ENCODE peak calls at places on chromosomes 16 and 17, in ten cellular contexts. One of them, this sample, is unnamed.

GRCh38 chr17:38762231-38762630 is 9.7 kb downstream of the PSMB3 start:
- DNase-seq in sigmoid colon: no peak
- DNase-seq in lower leg skin: no peak
- DNase-seq in substantia nigra: no peak
- DNase-seq in stimulated activated CD8-positive, alpha-beta memory T cell treated with anti-CD3 and anti-CD28 coated beads, Interleukin-7, amount 100 ng/mL, for 24 hours: no peak
- DNase-seq in memory B cell: no peak
- DNase-seq in activated naive CD4-positive, alpha-beta T cell treated with Interleukin-2 at 50 U/mL for 16 hours: no peak
- DNase-seq in T-helper 17 cell: no peak
- DNase-seq in activated CD4-positive, alpha-beta T cell treated with anti-CD3 and anti-CD28 coated beads for 36 hours: no peak
- DNase-seq in IMR-90: no peak
- DNase-seq in this sample: no peak

GRCh38 chr17:64315032-64315490 is 52.0 kb upstream of the TEX2 start:
- DNase-seq in stimulated activated CD8-positive, alpha-beta memory T cell treated with anti-CD3 and anti-CD28 coated beads, Interleukin-7, amount 100 ng/mL, for 24 hours: no peak
- DNase-seq in T-helper 17 cell: no peak
- DNase-seq in IMR-90: no peak
- DNase-seq in activated naive CD4-positive, alpha-beta T cell treated with Interleukin-2 at 50 U/mL for 16 hours: no peak
- DNase-seq in sigmoid colon: peak; percentile 95
- DNase-seq in memory B cell: no peak
- DNase-seq in lower leg skin: peak; percentile 90
- DNase-seq in activated CD4-positive, alpha-beta T cell treated with anti-CD3 and anti-CD28 coated beads for 36 hours: no peak
- DNase-seq in substantia nigra: peak; percentile 32
- DNase-seq in this sample: no peak

GRCh38 chr17:49117581-49118230 is 14.9 kb upstream of the B4GALNT2 start:
- DNase-seq in activated naive CD4-positive, alpha-beta T cell treated with Interleukin-2 at 50 U/mL for 16 hours: no peak
- DNase-seq in activated CD4-positive, alpha-beta T cell treated with anti-CD3 and anti-CD28 coated beads for 36 hours: no peak
- DNase-seq in IMR-90: no peak
- DNase-seq in stimulated activated CD8-positive, alpha-beta memory T cell treated with anti-CD3 and anti-CD28 coated beads, Interleukin-7, amount 100 ng/mL, for 24 hours: no peak
- DNase-seq in sigmoid colon: no peak
- DNase-seq in T-helper 17 cell: no peak
- DNase-seq in memory B cell: no peak
- DNase-seq in substantia nigra: no peak
- DNase-seq in lower leg skin: no peak
- DNase-seq in this sample: no peak

GRCh38 chr17:68539536-68540469 is 27.6 kb downstream of the PRKAR1A start:
- DNase-seq in stimulated activated CD8-positive, alpha-beta memory T cell treated with anti-CD3 and anti-CD28 coated beads, Interleukin-7, amount 100 ng/mL, for 24 hours: no peak
- DNase-seq in substantia nigra: no peak
- DNase-seq in memory B cell: peak; percentile 26
- DNase-seq in sigmoid colon: no peak
- DNase-seq in T-helper 17 cell: no peak
- DNase-seq in activated CD4-positive, alpha-beta T cell treated with anti-CD3 and anti-CD28 coated beads for 36 hours: no peak
- DNase-seq in activated naive CD4-positive, alpha-beta T cell treated with Interleukin-2 at 50 U/mL for 16 hours: no peak
- DNase-seq in IMR-90: no peak
- DNase-seq in lower leg skin: no peak
- DNase-seq in this sample: no peak

GRCh38 chr17:57970706-57971105 is 15.5 kb upstream of the CUEDC1 start:
- DNase-seq in activated CD4-positive, alpha-beta T cell treated with anti-CD3 and anti-CD28 coated beads for 36 hours: no peak
- DNase-seq in T-helper 17 cell: no peak
- DNase-seq in activated naive CD4-positive, alpha-beta T cell treated with Interleukin-2 at 50 U/mL for 16 hours: no peak
- DNase-seq in IMR-90: peak; percentile 67
- DNase-seq in stimulated activated CD8-positive, alpha-beta memory T cell treated with anti-CD3 and anti-CD28 coated beads, Interleukin-7, amount 100 ng/mL, for 24 hours: no peak
- DNase-seq in sigmoid colon: no peak
- DNase-seq in substantia nigra: no peak
- DNase-seq in lower leg skin: peak; percentile 1
- DNase-seq in memory B cell: no peak
- DNase-seq in this sample: no peak

GRCh38 chr16:67844441-67844840 is 2.3 kb upstream of the NUTF2 start:
- DNase-seq in stimulated activated CD8-positive, alpha-beta memory T cell treated with anti-CD3 and anti-CD28 coated beads, Interleukin-7, amount 100 ng/mL, for 24 hours: no peak
- DNase-seq in activated CD4-positive, alpha-beta T cell treated with anti-CD3 and anti-CD28 coated beads for 36 hours: no peak
- DNase-seq in memory B cell: no peak
- DNase-seq in IMR-90: peak; percentile 51
- DNase-seq in substantia nigra: no peak
- DNase-seq in lower leg skin: no peak
- DNase-seq in sigmoid colon: no peak
- DNase-seq in T-helper 17 cell: no peak
- DNase-seq in activated naive CD4-positive, alpha-beta T cell treated with Interleukin-2 at 50 U/mL for 16 hours: no peak
- DNase-seq in this sample: no peak

GRCh38 chr16:31706318-31706717 is 167.3 kb upstream of the ZNF267 start:
- DNase-seq in lower leg skin: no peak
- DNase-seq in IMR-90: no peak
- DNase-seq in T-helper 17 cell: no peak
- DNase-seq in activated naive CD4-positive, alpha-beta T cell treated with Interleukin-2 at 50 U/mL for 16 hours: no peak
- DNase-seq in stimulated activated CD8-positive, alpha-beta memory T cell treated with anti-CD3 and anti-CD28 coated beads, Interleukin-7, amount 100 ng/mL, for 24 hours: no peak
- DNase-seq in memory B cell: no peak
- DNase-seq in activated CD4-positive, alpha-beta T cell treated with anti-CD3 and anti-CD28 coated beads for 36 hours: no peak
- DNase-seq in substantia nigra: no peak
- DNase-seq in sigmoid colon: no peak
- DNase-seq in this sample: no peak

GRCh38 chr17:42118545-42118944 is 2.6 kb downstream of the KAT2A start:
- DNase-seq in memory B cell: no peak
- DNase-seq in substantia nigra: no peak
- DNase-seq in activated naive CD4-positive, alpha-beta T cell treated with Interleukin-2 at 50 U/mL for 16 hours: peak; percentile 44
- DNase-seq in sigmoid colon: no peak
- DNase-seq in IMR-90: peak; percentile 25
- DNase-seq in lower leg skin: no peak
- DNase-seq in T-helper 17 cell: no peak
- DNase-seq in activated CD4-positive, alpha-beta T cell treated with anti-CD3 and anti-CD28 coated beads for 36 hours: peak; percentile 74
- DNase-seq in stimulated activated CD8-positive, alpha-beta memory T cell treated with anti-CD3 and anti-CD28 coated beads, Interleukin-7, amount 100 ng/mL, for 24 hours: no peak
- DNase-seq in this sample: no peak

GRCh38 chr16:84268661-84269060 is 26.0 kb upstream of the WFDC1 start:
- DNase-seq in substantia nigra: no peak
- DNase-seq in activated naive CD4-positive, alpha-beta T cell treated with Interleukin-2 at 50 U/mL for 16 hours: no peak
- DNase-seq in stimulated activated CD8-positive, alpha-beta memory T cell treated with anti-CD3 and anti-CD28 coated beads, Interleukin-7, amount 100 ng/mL, for 24 hours: no peak
- DNase-seq in IMR-90: no peak
- DNase-seq in memory B cell: no peak
- DNase-seq in sigmoid colon: no peak
- DNase-seq in T-helper 17 cell: no peak
- DNase-seq in activated CD4-positive, alpha-beta T cell treated with anti-CD3 and anti-CD28 coated beads for 36 hours: no peak
- DNase-seq in lower leg skin: no peak
- DNase-seq in this sample: no peak

GRCh38 chr17:27282054-27282501 is 11.8 kb upstream of the WSB1 start:
- DNase-seq in T-helper 17 cell: no peak
- DNase-seq in stimulated activated CD8-positive, alpha-beta memory T cell treated with anti-CD3 and anti-CD28 coated beads, Interleukin-7, amount 100 ng/mL, for 24 hours: no peak
- DNase-seq in activated naive CD4-positive, alpha-beta T cell treated with Interleukin-2 at 50 U/mL for 16 hours: no peak
- DNase-seq in IMR-90: peak; percentile 50
- DNase-seq in sigmoid colon: no peak
- DNase-seq in substantia nigra: no peak
- DNase-seq in memory B cell: no peak
- DNase-seq in lower leg skin: no peak
- DNase-seq in activated CD4-positive, alpha-beta T cell treated with anti-CD3 and anti-CD28 coated beads for 36 hours: no peak
- DNase-seq in this sample: peak; percentile 9

GRCh38 chr17:66227212-66228045 is 1.8 kb downstream of the APOH start:
- DNase-seq in memory B cell: no peak
- DNase-seq in activated naive CD4-positive, alpha-beta T cell treated with Interleukin-2 at 50 U/mL for 16 hours: no peak
- DNase-seq in activated CD4-positive, alpha-beta T cell treated with anti-CD3 and anti-CD28 coated beads for 36 hours: no peak
- DNase-seq in sigmoid colon: no peak
- DNase-seq in IMR-90: no peak
- DNase-seq in substantia nigra: no peak
- DNase-seq in T-helper 17 cell: no peak
- DNase-seq in lower leg skin: no peak
- DNase-seq in stimulated activated CD8-positive, alpha-beta memory T cell treated with anti-CD3 and anti-CD28 coated beads, Interleukin-7, amount 100 ng/mL, for 24 hours: no peak
- DNase-seq in this sample: no peak

GRCh38 chr17:73976676-73977521 is 226.6 kb upstream of the RPL38 start:
- DNase-seq in IMR-90: no peak
- DNase-seq in substantia nigra: no peak
- DNase-seq in stimulated activated CD8-positive, alpha-beta memory T cell treated with anti-CD3 and anti-CD28 coated beads, Interleukin-7, amount 100 ng/mL, for 24 hours: no peak
- DNase-seq in activated naive CD4-positive, alpha-beta T cell treated with Interleukin-2 at 50 U/mL for 16 hours: no peak
- DNase-seq in memory B cell: no peak
- DNase-seq in activated CD4-positive, alpha-beta T cell treated with anti-CD3 and anti-CD28 coated beads for 36 hours: no peak
- DNase-seq in sigmoid colon: no peak
- DNase-seq in lower leg skin: no peak
- DNase-seq in T-helper 17 cell: no peak
- DNase-seq in this sample: no peak

GRCh38 chr17:58047751-58048150 is 35.5 kb upstream of the DYNLL2 start:
- DNase-seq in T-helper 17 cell: no peak
- DNase-seq in activated naive CD4-positive, alpha-beta T cell treated with Interleukin-2 at 50 U/mL for 16 hours: no peak
- DNase-seq in lower leg skin: no peak
- DNase-seq in substantia nigra: no peak
- DNase-seq in memory B cell: no peak
- DNase-seq in sigmoid colon: no peak
- DNase-seq in activated CD4-positive, alpha-beta T cell treated with anti-CD3 and anti-CD28 coated beads for 36 hours: no peak
- DNase-seq in IMR-90: no peak
- DNase-seq in stimulated activated CD8-positive, alpha-beta memory T cell treated with anti-CD3 and anti-CD28 coated beads, Interleukin-7, amount 100 ng/mL, for 24 hours: no peak
- DNase-seq in this sample: no peak

GRCh38 chr17:30586818-30587595 is 109.8 kb downstream of the GOSR1 start:
- DNase-seq in stimulated activated CD8-positive, alpha-beta memory T cell treated with anti-CD3 and anti-CD28 coated beads, Interleukin-7, amount 100 ng/mL, for 24 hours: no peak
- DNase-seq in activated naive CD4-positive, alpha-beta T cell treated with Interleukin-2 at 50 U/mL for 16 hours: no peak
- DNase-seq in sigmoid colon: no peak
- DNase-seq in substantia nigra: no peak
- DNase-seq in activated CD4-positive, alpha-beta T cell treated with anti-CD3 and anti-CD28 coated beads for 36 hours: peak; percentile 31
- DNase-seq in T-helper 17 cell: no peak
- DNase-seq in lower leg skin: no peak
- DNase-seq in IMR-90: peak; percentile 86
- DNase-seq in memory B cell: no peak
- DNase-seq in this sample: no peak

GRCh38 chr17:73089322-73089721 is 3.2 kb downstream of the SLC39A11 start:
- DNase-seq in activated CD4-positive, alpha-beta T cell treated with anti-CD3 and anti-CD28 coated beads for 36 hours: no peak
- DNase-seq in substantia nigra: no peak
- DNase-seq in T-helper 17 cell: no peak
- DNase-seq in sigmoid colon: no peak
- DNase-seq in memory B cell: no peak
- DNase-seq in activated naive CD4-positive, alpha-beta T cell treated with Interleukin-2 at 50 U/mL for 16 hours: no peak
- DNase-seq in lower leg skin: no peak
- DNase-seq in IMR-90: no peak
- DNase-seq in stimulated activated CD8-positive, alpha-beta memory T cell treated with anti-CD3 and anti-CD28 coated beads, Interleukin-7, amount 100 ng/mL, for 24 hours: no peak
- DNase-seq in this sample: no peak

GRCh38 chr16:14564881-14565687 is 65.0 kb downstream of the PARN start:
- DNase-seq in substantia nigra: no peak
- DNase-seq in activated naive CD4-positive, alpha-beta T cell treated with Interleukin-2 at 50 U/mL for 16 hours: no peak
- DNase-seq in memory B cell: no peak
- DNase-seq in sigmoid colon: no peak
- DNase-seq in stimulated activated CD8-positive, alpha-beta memory T cell treated with anti-CD3 and anti-CD28 coated beads, Interleukin-7, amount 100 ng/mL, for 24 hours: no peak
- DNase-seq in activated CD4-positive, alpha-beta T cell treated with anti-CD3 and anti-CD28 coated beads for 36 hours: no peak
- DNase-seq in T-helper 17 cell: no peak
- DNase-seq in IMR-90: peak; percentile 14
- DNase-seq in lower leg skin: no peak
- DNase-seq in this sample: no peak

GRCh38 chr17:36939944-36940312 is 2.7 kb downstream of the LHX1 start:
- DNase-seq in lower leg skin: no peak
- DNase-seq in memory B cell: no peak
- DNase-seq in IMR-90: no peak
- DNase-seq in activated CD4-positive, alpha-beta T cell treated with anti-CD3 and anti-CD28 coated beads for 36 hours: no peak
- DNase-seq in substantia nigra: no peak
- DNase-seq in stimulated activated CD8-positive, alpha-beta memory T cell treated with anti-CD3 and anti-CD28 coated beads, Interleukin-7, amount 100 ng/mL, for 24 hours: no peak
- DNase-seq in T-helper 17 cell: no peak
- DNase-seq in sigmoid colon: no peak
- DNase-seq in activated naive CD4-positive, alpha-beta T cell treated with Interleukin-2 at 50 U/mL for 16 hours: no peak
- DNase-seq in this sample: no peak

GRCh38 chr16:12229759-12230594 is 253.4 kb downstream of the SNX29 start:
- DNase-seq in IMR-90: peak; percentile 71
- DNase-seq in activated naive CD4-positive, alpha-beta T cell treated with Interleukin-2 at 50 U/mL for 16 hours: no peak
- DNase-seq in lower leg skin: no peak
- DNase-seq in sigmoid colon: no peak
- DNase-seq in memory B cell: no peak
- DNase-seq in activated CD4-positive, alpha-beta T cell treated with anti-CD3 and anti-CD28 coated beads for 36 hours: no peak
- DNase-seq in stimulated activated CD8-positive, alpha-beta memory T cell treated with anti-CD3 and anti-CD28 coated beads, Interleukin-7, amount 100 ng/mL, for 24 hours: no peak
- DNase-seq in T-helper 17 cell: no peak
- DNase-seq in substantia nigra: no peak
- DNase-seq in this sample: no peak

GRCh38 chr17:54903375-54903774 is 2.7 kb downstream of the TOM1L1 start:
- DNase-seq in memory B cell: no peak
- DNase-seq in IMR-90: no peak
- DNase-seq in stimulated activated CD8-positive, alpha-beta memory T cell treated with anti-CD3 and anti-CD28 coated beads, Interleukin-7, amount 100 ng/mL, for 24 hours: no peak
- DNase-seq in sigmoid colon: no peak
- DNase-seq in lower leg skin: no peak
- DNase-seq in activated naive CD4-positive, alpha-beta T cell treated with Interleukin-2 at 50 U/mL for 16 hours: no peak
- DNase-seq in activated CD4-positive, alpha-beta T cell treated with anti-CD3 and anti-CD28 coated beads for 36 hours: no peak
- DNase-seq in substantia nigra: peak; percentile 18
- DNase-seq in T-helper 17 cell: no peak
- DNase-seq in this sample: no peak

GRCh38 chr16:8047711-8048110 is 542.6 kb downstream of the TMEM114 start:
- DNase-seq in stimulated activated CD8-positive, alpha-beta memory T cell treated with anti-CD3 and anti-CD28 coated beads, Interleukin-7, amount 100 ng/mL, for 24 hours: no peak
- DNase-seq in memory B cell: no peak
- DNase-seq in substantia nigra: no peak
- DNase-seq in lower leg skin: no peak
- DNase-seq in activated naive CD4-positive, alpha-beta T cell treated with Interleukin-2 at 50 U/mL for 16 hours: no peak
- DNase-seq in sigmoid colon: no peak
- DNase-seq in T-helper 17 cell: no peak
- DNase-seq in IMR-90: no peak
- DNase-seq in activated CD4-positive, alpha-beta T cell treated with anti-CD3 and anti-CD28 coated beads for 36 hours: no peak
- DNase-seq in this sample: no peak

This sample was measured in GM19239.